ENCODE peak calls at places on chromosomes 16 and 17, in five cellular contexts. I, G, Y, H and C are unnamed samples.

GRCh38 chr16:86142801-86143236 is 243.9 kb downstream of the IRF8 start:
- DNase-seq in Y (peak), H (no peak), I (no peak), G (no peak), C (no peak)

GRCh38 chr17:32461853-32462617 is 17.7 kb downstream of the PSMD11 start:
- DNase-seq in H (peak), Y (peak), G (no peak), I (peak), C (peak)

GRCh38 chr16:54957403-54957802 is 26.7 kb downstream of the IRX5 start:
- DNase-seq in I (no peak), G (no peak), Y (peak), H (no peak), C (peak)

GRCh38 chr17:74513987-74514631 is 17.2 kb downstream of the CD300LB start:
- DNase-seq in H (peak), I (no peak), G (no peak), Y (peak), C (peak)

GRCh38 chr16:8505327-8505991 is 84.9 kb downstream of the TMEM114 start:
- DNase-seq in H (no peak), Y (no peak), G (no peak), I (no peak), C (no peak)

GRCh38 chr17:40564195-40564882 is 933 bp downstream of the CCR7 start:
- DNase-seq in G (no peak), H (no peak), Y (no peak), I (no peak), C (no peak)

GRCh38 chr17:38464723-38465419 is 36.6 kb downstream of the ARHGAP23 start:
- DNase-seq in G (peak), Y (peak), I (peak), H (peak), C (peak)

GRCh38 chr16:14007460-14007859 is 63.7 kb upstream of the MRTFB start:
- DNase-seq in I (no peak), Y (peak), G (no peak), H (peak), C (peak)

GRCh38 chr17:57106107-57106835 is 21.2 kb downstream of the AKAP1 start:
- DNase-seq in H (no peak), G (no peak), Y (no peak), I (peak), C (no peak)

GRCh38 chr17:61453563-61453962 is 1.3 kb downstream of the TBX4 start:
- DNase-seq in I (no peak), Y (no peak), H (no peak), G (no peak), C (peak)

GRCh38 chr16:35598696-35599332 is 2139.4 kb downstream of the TP53TG3F start:
- DNase-seq in I (no peak), Y (no peak), H (no peak), G (no peak), C (no peak)

GRCh38 chr16:4624827-4625616 is 396 bp downstream of the MGRN1 start:
- DNase-seq in H (peak), G (no peak), I (no peak), Y (peak), C (peak)

GRCh38 chr16:8660841-8661301 is 13.5 kb upstream of the ABAT start:
- DNase-seq in H (peak), I (peak), G (peak), Y (peak), C (peak)

GRCh38 chr17:48596000-48596734 is 2.6 kb upstream of the HOXB5 start:
- DNase-seq in Y (no peak), I (no peak), G (no peak), H (peak), C (no peak)

GRCh38 chr17:63601439-63602371 is 1.0 kb downstream of the TACO1 start:
- DNase-seq in I (no peak), G (no peak), H (peak), Y (peak), C (peak)

GRCh38 chr17:6554871-6555330 is 1.5 kb downstream of the PITPNM3 start:
- DNase-seq in I (peak), Y (no peak), H (no peak), G (no peak), C (no peak)

GRCh38 chr17:76197911-76198310 is 42.4 kb downstream of the RNF157 start:
- DNase-seq in I (no peak), H (no peak), G (no peak), Y (no peak), C (peak)

GRCh38 chr17:44559288-44560249 is 2.3 kb downstream of the FZD2 start:
- DNase-seq in Y (peak), H (no peak), I (no peak), G (no peak), C (no peak)

GRCh38 chr16:69084301-69084700 is 21.2 kb upstream of the HAS3 start:
- DNase-seq in H (peak), I (no peak), G (no peak), Y (peak), C (peak)

GRCh38 chr16:8756755-8757154 is 40.7 kb downstream of the TMEM186 start:
- DNase-seq in G (no peak), Y (no peak), H (no peak), I (no peak), C (no peak)

GRCh38 chr17:79870540-79870939 is 31.3 kb upstream of the CBX4 start:
- DNase-seq in I (peak), Y (no peak), G (no peak), H (no peak), C (no peak)

GRCh38 chr17:48633266-48633816 is 7.2 kb upstream of the HOXB9 start:
- DNase-seq in H (no peak), Y (no peak), I (no peak), G (no peak), C (no peak)

GRCh38 chr17:76365256-76365903 is 11.7 kb upstream of the PRPSAP1 start:
- DNase-seq in G (no peak), Y (no peak), H (no peak), I (no peak), C (no peak)

GRCh38 chr17:62398891-62399290 is 18.5 kb downstream of the EFCAB3 start:
- DNase-seq in I (no peak), G (no peak), H (no peak), Y (no peak), C (no peak)

GRCh38 chr16:30953511-30954124 is 3.9 kb upstream of the SETD1A start:
- DNase-seq in G (no peak), I (peak), Y (peak), H (peak), C (peak)

GRCh38 chr17:49450735-49451134 is 36.1 kb upstream of the PHB1 start:
- DNase-seq in I (no peak), Y (peak), G (no peak), H (peak), C (no peak)

GRCh38 chr17:43940630-43941029 is 1.6 kb downstream of the PPY start:
- DNase-seq in Y (peak), I (peak), H (peak), G (no peak), C (peak)

GRCh38 chr16:1125471-1125870 is 27.4 kb upstream of the CACNA1H start:
- DNase-seq in G (no peak), Y (peak), H (peak), I (no peak), C (peak)

GRCh38 chr16:30184430-30185140 is 1.2 kb downstream of the CORO1A start:
- DNase-seq in Y (no peak), G (no peak), H (no peak), I (peak), C (no peak)

GRCh38 chr16:89341274-89341673 is 123.8 kb downstream of the ZNF778 start:
- DNase-seq in I (peak), G (no peak), Y (no peak), H (no peak), C (no peak)

GRCh38 chr16:72128701-72129100 is 35.1 kb downstream of the DHX38 start:
- DNase-seq in Y (no peak), H (no peak), G (no peak), I (no peak), C (no peak)

GRCh38 chr17:78678220-78678554 is 101.0 kb upstream of the DNAH17 start:
- DNase-seq in H (no peak), Y (no peak), I (no peak), G (no peak), C (no peak)

GRCh38 chr17:81405382-81406005 is 10.2 kb downstream of the BAHCC1 start:
- DNase-seq in Y (peak), H (no peak), G (no peak), I (no peak), C (peak)
- H3K4me3 ChIP-seq in Y (peak), H (no peak), G (no peak), I (no peak), C (no peak)

DNA sequence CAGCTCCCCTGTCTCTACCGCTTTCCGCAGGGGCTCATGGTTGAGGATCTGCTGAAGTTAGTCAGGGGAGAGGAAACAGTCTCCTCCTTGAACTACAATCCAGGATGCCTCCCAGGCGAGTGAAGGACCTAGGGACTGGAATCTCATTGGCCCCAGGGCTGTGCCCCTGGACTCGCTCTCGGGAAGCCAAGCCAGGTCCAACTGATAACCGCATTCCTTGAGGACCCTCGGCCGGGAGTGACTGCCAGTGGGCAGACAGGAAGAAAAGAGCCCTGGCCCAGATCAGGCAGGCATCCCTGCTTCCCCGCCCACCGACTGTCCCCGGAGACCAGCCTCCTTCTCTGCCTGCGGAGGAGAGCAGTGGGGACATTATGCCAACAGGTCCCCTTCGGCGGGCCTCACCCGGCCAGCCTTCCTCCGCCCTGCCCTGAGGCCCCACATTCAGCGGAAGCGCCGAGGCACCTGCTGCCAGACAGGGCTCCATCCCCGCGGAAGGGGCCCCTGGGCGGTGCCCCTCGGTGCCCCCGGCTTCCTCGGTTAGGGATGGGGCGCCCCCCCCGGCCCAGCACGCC is 776 bp downstream of the LRRC75A start:
- DNase-seq in I (peak), H (no peak), G (no peak), Y (peak), C (peak)
- H3K4me3 ChIP-seq in I (peak), H (peak), G (peak), Y (peak), C (peak)

GRCh38 chr17:72975509-72975908 is 117.0 kb downstream of the SLC39A11 start:
- DNase-seq in Y (no peak), G (no peak), I (no peak), H (no peak), C (no peak)

GRCh38 chr17:72974605-72975232 is 117.8 kb downstream of the SLC39A11 start:
- DNase-seq in Y (no peak), H (peak), G (no peak), I (no peak), C (no peak)

GRCh38 chr17:72976971-72977767 is 115.3 kb downstream of the SLC39A11 start:
- DNase-seq in G (no peak), Y (peak), I (no peak), H (peak), C (peak)

GRCh38 chr17:72978593-72979218 is 113.8 kb downstream of the SLC39A11 start:
- DNase-seq in Y (no peak), I (peak), G (no peak), H (no peak), C (peak)

DNA sequence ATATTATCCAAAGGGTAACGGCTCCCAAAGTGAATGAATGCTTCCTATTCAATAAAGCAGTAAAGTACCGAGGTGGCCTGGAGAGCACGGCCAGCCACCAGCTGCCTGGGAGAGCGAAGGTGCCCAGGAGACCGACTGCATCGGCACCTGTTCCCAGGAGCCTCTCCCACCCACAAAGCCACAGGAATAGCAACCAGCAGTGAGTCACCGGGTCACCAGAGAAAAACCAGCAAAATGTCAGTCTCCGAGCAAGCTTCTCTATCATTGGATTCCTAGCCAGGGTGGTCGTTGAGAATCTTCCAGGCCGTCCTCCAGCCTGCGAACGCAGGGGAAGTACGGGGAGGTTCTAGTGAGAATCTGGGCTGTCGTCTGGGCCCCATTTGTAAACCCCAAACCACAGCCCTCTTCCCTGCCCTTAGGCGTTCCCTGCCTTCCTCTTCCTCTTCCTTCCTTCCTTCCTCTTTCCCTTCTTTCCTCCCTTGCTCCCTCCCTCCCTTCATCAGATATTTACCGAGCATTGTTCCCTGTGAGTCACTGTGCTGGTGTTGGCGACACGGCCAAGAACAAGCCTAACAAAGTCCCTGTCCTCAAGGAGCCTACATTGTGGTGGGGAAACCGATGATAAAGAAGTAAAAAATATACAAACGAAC is 114.6 kb downstream of the SLC39A11 start:
- DNase-seq in H (peak), G (no peak), I (no peak), Y (no peak), C (peak)
- H3K4me3 ChIP-seq in H (no peak), G (no peak), I (no peak), Y (no peak), C (no peak)

DNA sequence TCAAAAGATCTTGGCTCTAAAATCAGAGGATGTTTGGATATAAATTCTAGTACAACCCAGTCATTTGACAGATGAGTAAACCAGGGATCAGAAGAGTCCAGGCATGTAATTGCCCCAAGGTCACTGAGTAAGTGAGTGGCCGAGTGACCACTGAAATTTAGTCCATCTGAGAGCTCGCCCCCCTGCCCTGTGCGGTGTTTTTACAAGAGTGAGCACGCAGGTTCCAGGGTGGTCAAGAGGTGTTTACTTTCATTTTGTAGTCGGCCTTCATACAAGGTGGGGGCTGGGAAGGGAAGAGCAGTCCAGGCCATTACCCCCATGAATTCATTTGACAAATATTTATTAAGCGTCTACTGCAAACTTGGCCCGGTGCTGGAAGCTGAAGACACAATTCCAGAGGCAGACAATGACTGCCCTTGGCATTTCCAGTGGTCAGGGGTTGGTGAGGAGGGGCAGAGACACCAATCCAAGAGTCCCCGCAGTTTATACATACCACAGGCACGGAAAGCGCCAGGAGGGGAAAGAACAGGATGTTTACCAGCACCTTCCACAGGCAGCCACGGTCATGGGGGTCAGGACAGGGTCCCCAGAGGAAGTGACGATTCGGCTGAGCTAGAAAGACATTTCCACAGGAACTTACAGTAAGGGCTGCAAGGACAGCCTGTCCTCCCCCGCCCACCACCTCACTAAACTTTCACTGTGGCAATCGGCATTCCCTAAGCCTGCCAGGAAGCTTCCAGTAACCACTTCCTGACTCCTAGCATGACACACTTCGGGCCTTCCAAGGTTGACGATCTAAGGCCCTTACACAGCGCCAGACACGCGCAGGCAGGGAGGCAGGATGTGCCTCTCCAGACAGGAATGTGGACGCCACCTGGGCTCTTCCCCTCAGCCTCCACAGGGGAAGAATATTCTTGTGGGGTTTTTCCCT is 1.4 kb upstream of the MT2A start:
- DNase-seq in G (peak), H (peak), Y (peak), I (no peak), C (peak)
- H3K4me3 ChIP-seq in G (no peak), H (peak), Y (peak), I (no peak), C (no peak)